ENCODE peak calls at places on chromosome X, in five cellular contexts. H is HCT116, P is WTC11, C is K562, E is A549. D is an unnamed sample.

GRCh38 chrX:39905475-39905889 is 192.3 kb downstream of the BCOR start:
- DNase-seq in H (no peak), P (no peak), C (peak; percentile 38), E (no peak), D (peak; percentile 14)

GRCh38 chrX:10158279-10158939 is 1.6 kb downstream of the CLCN4 start:
- DNase-seq in H (no peak), P (peak; percentile 54), C (no peak), E (no peak), D (peak; percentile 37)

GRCh38 chrX:115560978-115561604 is at the start of gene PLS3:
- DNase-seq in H (peak; percentile 77), P (peak; percentile 81), C (no peak), E (peak; percentile 94), D (peak; percentile 84)

GRCh38 chrX:93977641-93978040 is 303.6 kb downstream of the FAM133A start:
- DNase-seq in H (no peak), P (no peak), C (no peak), E (no peak), D (no peak)

GRCh38 chrX:21408324-21408723 is 34.1 kb downstream of the CNKSR2 start:
- DNase-seq in H (no peak), P (no peak), C (no peak), E (no peak), D (no peak)

GRCh38 chrX:154486396-154487207 is at the start of gene UBL4A:
- DNase-seq in H (peak; percentile 12), P (peak; percentile 46), C (peak; percentile 83), E (peak; percentile 33), D (peak; percentile 15)

GRCh38 chrX:31307952-31308351 is 236.1 kb upstream of the FTHL17 start:
- DNase-seq in H (no peak), P (no peak), C (no peak), E (no peak), D (no peak)

GRCh38 chrX:151704023-151704663 is 8.9 kb downstream of the PRRG3 start:
- DNase-seq in H (no peak), P (no peak), C (no peak), E (no peak), D (no peak)

GRCh38 chrX:48927125-48927524 is 8.3 kb upstream of the PIM2 start:
- DNase-seq in H (no peak), P (peak; percentile 54), C (no peak), E (no peak), D (no peak)

GRCh38 chrX:119826399-119826959 is 26.3 kb downstream of the UPF3B start:
- DNase-seq in H (no peak), P (no peak), C (no peak), E (no peak), D (peak; percentile 64)

GRCh38 chrX:37349131-37350033 is at the start of gene PRRG1:
- DNase-seq in H (peak; percentile 61), P (peak; percentile 80), C (peak; percentile 84), E (peak; percentile 80), D (peak; percentile 77)

GRCh38 chrX:22690116-22690515 is 309.6 kb upstream of the DDX53 start:
- DNase-seq in H (no peak), P (peak; percentile 8), C (no peak), E (no peak), D (no peak)

GRCh38 chrX:120664081-120664480 is 34.2 kb upstream of the C1GALT1C1 start:
- DNase-seq in H (peak; percentile 18), P (no peak), C (no peak), E (peak; percentile 42), D (peak; percentile 46)

GRCh38 chrX:129545408-129545807 is 5.3 kb downstream of the OCRL start:
- DNase-seq in H (no peak), P (no peak), C (no peak), E (no peak), D (no peak)

GRCh38 chrX:123764967-123765871 is 32.4 kb upstream of the THOC2 start:
- DNase-seq in H (peak; percentile 57), P (peak; percentile 80), C (peak; percentile 89), E (peak; percentile 91), D (peak; percentile 39)

GRCh38 chrX:107659768-107660167 is 31.5 kb downstream of the PRPS1 start:
- DNase-seq in H (no peak), P (no peak), C (peak; percentile 14), E (peak; percentile 47), D (peak; percentile 46)

GRCh38 chrX:37824491-37825224 is 22.7 kb downstream of the DYNLT3 start:
- DNase-seq in H (no peak), P (no peak), C (no peak), E (no peak), D (no peak)

GRCh38 chrX:24718771-24719170 is 25.1 kb downstream of the POLA1 start:
- DNase-seq in H (no peak), P (no peak), C (no peak), E (no peak), D (no peak)

GRCh38 chrX:130497531-130497930 is 95.7 kb downstream of the RBMX2 start:
- DNase-seq in H (no peak), P (no peak), C (no peak), E (no peak), D (no peak)

GRCh38 chrX:16924631-16925239 is 21.7 kb upstream of the REPS2 start:
- DNase-seq in H (no peak), P (no peak), C (no peak), E (no peak), D (no peak)

GRCh38 chrX:11965436-11965835 is 172.8 kb upstream of the FRMPD4 start:
- DNase-seq in H (no peak), P (no peak), C (no peak), E (no peak), D (peak; percentile 1)

GRCh38 chrX:150504399-150505186 is 63.8 kb upstream of the MTM1 start:
- DNase-seq in H (no peak), P (no peak), C (no peak), E (no peak), D (peak; percentile 77)

GRCh38 chrX:132651411-132652086 is 162.7 kb upstream of the MBNL3 start:
- DNase-seq in H (no peak), P (peak; percentile 9), C (no peak), E (no peak), D (no peak)

GRCh38 chrX:44951572-44952067 is 78.6 kb downstream of the KDM6A start:
- DNase-seq in H (no peak), P (no peak), C (no peak), E (no peak), D (no peak)

GRCh38 chrX:67104982-67105757 is 438.7 kb upstream of the AR start:
- DNase-seq in H (no peak), P (no peak), C (no peak), E (no peak), D (no peak)

GRCh38 chrX:111170017-111170416 is 74.0 kb downstream of the PAK3 start:
- DNase-seq in H (no peak), P (no peak), C (no peak), E (no peak), D (no peak)

GRCh38 chrX:97527725-97528124 is 644.0 kb downstream of the RPA4 start:
- DNase-seq in H (no peak), P (no peak), C (no peak), E (no peak), D (no peak)

GRCh38 chrX:37347420-37347819 is 1.7 kb upstream of the PRRG1 start:
- DNase-seq in H (no peak), P (no peak), C (no peak), E (no peak), D (no peak)

GRCh38 chrX:10509397-10509796 is 111.0 kb downstream of the MID1 start:
- DNase-seq in H (no peak), P (no peak), C (no peak), E (no peak), D (no peak)

GRCh38 chrX:110082156-110082555 is 79.2 kb downstream of the TMEM164 start:
- DNase-seq in H (no peak), P (no peak), C (no peak), E (peak; percentile 57), D (peak; percentile 53)

GRCh38 chrX:119895843-119896326 is at the start of gene AKAP14:
- DNase-seq in H (no peak), P (no peak), C (no peak), E (peak; percentile 24), D (no peak)

GRCh38 chrX:18424482-18425198 is 768 bp upstream of the CDKL5 start:
- DNase-seq in H (no peak), P (peak; percentile 38), C (no peak), E (peak; percentile 70), D (peak; percentile 41)

GRCh38 chrX:102651242-102651967 is at the start of gene GPRASP1:
- DNase-seq in H (no peak), P (peak; percentile 59), C (no peak), E (no peak), D (peak; percentile 29)

GRCh38 chrX:153460826-153461225 is 9.6 kb downstream of the HAUS7 start:
- DNase-seq in H (no peak), P (peak; percentile 73), C (peak; percentile 63), E (peak; percentile 62), D (peak; percentile 47)

GRCh38 chrX:142999209-142999720 is 26.5 kb upstream of the SPANXN4 start:
- DNase-seq in H (no peak), P (no peak), C (no peak), E (no peak), D (no peak)

GRCh38 chrX:142998447-142999208 is 27.1 kb upstream of the SPANXN4 start:
- DNase-seq in H (no peak), P (no peak), C (no peak), E (no peak), D (no peak)

GRCh38 chrX:142994988-142995387 is 30.7 kb upstream of the SPANXN4 start:
- DNase-seq in H (no peak), P (no peak), C (no peak), E (no peak), D (no peak)
- TF ChIP-seq MAX in H (no peak), P (no peak), C (no peak), E (no peak), D (no peak)

GRCh38 chrX:69285401-69285871 is 120.2 kb upstream of the PJA1 start:
- DNase-seq in H (no peak), P (no peak), C (no peak), E (no peak), D (no peak)
- TF ChIP-seq MAX in H (no peak), P (no peak), C (no peak), E (no peak), D (no peak)

GRCh38 chrX:47514553-47515235 is 31.7 kb upstream of the ZNF41 start:
- DNase-seq in H (no peak), P (no peak), C (no peak), E (peak; percentile 9), D (no peak)
- TF ChIP-seq MAX in H (no peak), P (no peak), C (no peak), E (no peak), D (no peak)

GRCh38 chrX:104135677-104136076 is 21.1 kb downstream of the SLC25A53 start:
- DNase-seq in H (no peak), P (no peak), C (no peak), E (no peak), D (no peak)

GRCh38 chrX:104136241-104137019 is 20.4 kb downstream of the SLC25A53 start:
- DNase-seq in H (peak; percentile 63), P (peak; percentile 51), C (peak; percentile 64), E (peak; percentile 87), D (peak; percentile 73)

GRCh38 chrX:104137496-104137895 is 19.3 kb downstream of the SLC25A53 start:
- DNase-seq in H (peak; percentile 4), P (no peak), C (peak; percentile 40), E (peak; percentile 55), D (peak; percentile 4)

GRCh38 chrX:104141087-104141760 is 15.6 kb downstream of the SLC25A53 start:
- DNase-seq in H (no peak), P (no peak), C (no peak), E (no peak), D (no peak)
- TF ChIP-seq MAX in H (no peak), P (no peak), C (no peak), E (no peak), D (no peak)